ENCODE peak calls at places on chromosomes 11 and 22, in nine cellular contexts. N is fibroblast of lung, J is Right ventricle myocardium inferior, C is RWPE1, Q is adrenal gland, E is cardiac muscle cell, X is GM23338, M is NCI-H1105 treated with DMSO at 0.1 percent for 48 hours, B is PC-3. O is an unnamed sample.

GRCh38 chr22:45908961-45909360 is 68.0 kb downstream of the WNT7B start:
- DNase-seq in X (no peak), E (no peak), J (no peak), C (no peak), M (no peak), B (no peak), N (no peak), Q (no peak), O (no peak)

GRCh38 chr11:10350341-10350740 is 45.5 kb downstream of the ADM start:
- DNase-seq in C (peak), M (no peak), E (peak), Q (no peak), B (peak), N (peak), J (no peak), X (peak), O (no peak)

GRCh38 chr22:21018314-21018713 is 3.3 kb downstream of the P2RX6 start:
- DNase-seq in M (no peak), J (no peak), E (no peak), X (no peak), Q (no peak), C (no peak), N (no peak), B (no peak), O (no peak)

GRCh38 chr11:14821031-14821430 is 71.0 kb downstream of the CYP2R1 start:
- DNase-seq in J (no peak), C (no peak), X (no peak), N (no peak), E (no peak), B (no peak), M (no peak), Q (no peak), O (no peak)

GRCh38 chr11:60740573-60740972 is 16.1 kb downstream of the MS4A18 start:
- DNase-seq in Q (no peak), C (no peak), B (peak), E (no peak), X (no peak), M (no peak), N (no peak), J (no peak), O (no peak)

GRCh38 chr11:57568330-57568766 is 876 bp upstream of the UBE2L6 start:
- DNase-seq in X (peak), J (no peak), N (peak), B (peak), M (no peak), Q (peak), E (peak), C (no peak), O (no peak)

GRCh38 chr22:46120420-46120737 is 29.9 kb upstream of the PPARA start:
- DNase-seq in X (no peak), B (no peak), N (no peak), J (no peak), M (no peak), E (no peak), Q (no peak), C (no peak), O (no peak)

GRCh38 chr22:31618057-31618456 is 44.0 kb downstream of the PISD start:
- DNase-seq in C (no peak), M (peak), Q (no peak), B (no peak), J (no peak), X (no peak), N (no peak), E (no peak), O (peak)

GRCh38 chr11:6928916-6929315 is 2.7 kb downstream of the ZNF215 start:
- DNase-seq in X (no peak), J (no peak), M (peak), E (no peak), C (no peak), N (no peak), Q (no peak), B (no peak), O (no peak)

GRCh38 chr22:36853407-36854099 is 7.3 kb upstream of the NCF4 start:
- DNase-seq in Q (peak), C (no peak), J (peak), N (peak), E (peak), M (peak), B (peak), X (peak), O (peak)

GRCh38 chr22:47055461-47055860 is 293.0 kb downstream of the TBC1D22A start:
- DNase-seq in E (no peak), J (no peak), Q (no peak), M (no peak), C (no peak), N (no peak), B (no peak), X (no peak), O (no peak)

GRCh38 chr22:16866167-16866566 is 41.0 kb upstream of the XKR3 start:
- DNase-seq in E (no peak), B (no peak), M (no peak), C (no peak), Q (peak), X (no peak), J (no peak), N (no peak), O (no peak)

GRCh38 chr22:50285568-50286229 is 15.5 kb upstream of the MAPK11 start:
- DNase-seq in B (no peak), X (no peak), J (no peak), Q (no peak), M (no peak), E (no peak), N (no peak), C (no peak), O (no peak)

GRCh38 chr11:40274017-40274416 is 1185.4 kb downstream of the LRRC4C start:
- DNase-seq in E (peak), X (no peak), M (no peak), C (no peak), B (peak), Q (peak), N (peak), J (no peak), O (no peak)

GRCh38 chr22:37803195-37803635 is 4.5 kb upstream of the GCAT start:
- DNase-seq in X (peak), Q (peak), E (no peak), M (no peak), B (no peak), C (no peak), J (no peak), N (no peak), O (no peak)

GRCh38 chr22:39174498-39175120 is 22.1 kb upstream of the CBX7 start:
- DNase-seq in J (peak), N (peak), X (peak), E (peak), Q (peak), B (peak), C (peak), M (no peak), O (peak)

GRCh38 chr11:11876458-11876857 is 34.7 kb downstream of the USP47 start:
- DNase-seq in C (peak), B (peak), Q (no peak), J (no peak), E (no peak), M (no peak), X (peak), N (no peak), O (no peak)

GRCh38 chr11:29879560-29879959 is 137.3 kb downstream of the KCNA4 start:
- DNase-seq in M (peak), E (peak), B (no peak), C (no peak), J (no peak), X (no peak), Q (peak), N (no peak), O (no peak)

GRCh38 chr11:83768476-83768875 is 482.3 kb upstream of the CCDC90B start:
- DNase-seq in J (no peak), N (no peak), Q (no peak), C (no peak), M (no peak), X (no peak), B (no peak), E (no peak), O (no peak)

GRCh38 chr11:10866893-10867331 is 9.1 kb upstream of the ZBED5 start:
- DNase-seq in Q (peak), E (peak), B (peak), C (no peak), M (no peak), N (peak), X (no peak), J (no peak), O (no peak)

GRCh38 chr11:94934362-94934761 is 39.0 kb downstream of the CWC15 start:
- DNase-seq in N (peak), Q (no peak), J (no peak), C (no peak), X (peak), B (no peak), E (peak), M (peak), O (no peak)

GRCh38 chr11:69449320-69450063 is 32.0 kb upstream of the LINC01488 start:
- DNase-seq in M (no peak), Q (peak), X (no peak), N (peak), C (no peak), J (peak), E (peak), B (no peak), O (peak)

GRCh38 chr11:33734441-33735165 is 1.6 kb downstream of the CD59 start:
- DNase-seq in J (no peak), C (no peak), X (no peak), N (peak), M (no peak), Q (peak), E (peak), B (peak), O (peak)

GRCh38 chr22:43126506-43127165 is 16.1 kb downstream of the BIK start:
- DNase-seq in B (peak), J (no peak), M (no peak), X (no peak), C (peak), N (peak), E (peak), Q (no peak), O (no peak)

GRCh38 chr11:12273618-12273995 is 103.8 kb upstream of the PARVA start:
- DNase-seq in E (no peak), Q (no peak), C (no peak), J (no peak), M (no peak), X (no peak), B (no peak), N (no peak), O (no peak)

GRCh38 chr11:117072517-117073218 is 25.6 kb downstream of the SIK3 start:
- DNase-seq in Q (peak), X (no peak), N (peak), E (peak), J (no peak), B (peak), C (peak), M (no peak), O (no peak)

GRCh38 chr22:29149841-29150555 is 55.7 kb upstream of the EMID1 start:
- DNase-seq in X (no peak), C (no peak), N (no peak), Q (peak), M (no peak), J (no peak), B (no peak), E (no peak), O (peak)

GRCh38 chr11:13008625-13009475 is at the start of gene RASSF10:
- DNase-seq in Q (no peak), C (peak), B (no peak), X (peak), E (peak), M (peak), N (no peak), J (no peak), O (peak)

GRCh38 chr11:47004595-47005033 is 68.1 kb downstream of the CSTPP1 start:
- DNase-seq in M (no peak), C (no peak), N (peak), Q (peak), X (no peak), B (peak), E (peak), J (peak), O (peak)